ENCODE peak calls at places on chromosome 22, in five cellular contexts. G is ELF-1; N is stimulated activated CD4-positive, alpha-beta T cell treated with anti-CD3 and anti-CD28 coated beads, TNF-alpha, amount 100 ng/mL, for 24 hours; B is lung; M is NCI-H1105. R is an unnamed sample.

GRCh38 chr22:49299821-49300231 is 527.8 kb downstream of the BRD1 start:
- DNase-seq in B (no peak), G (no peak), N (no peak), M (no peak), R (peak; percentile 6)

GRCh38 chr22:41181349-41182241 is 23.5 kb upstream of the L3MBTL2 start:
- DNase-seq in M (no peak), N (no peak), B (no peak), G (peak; percentile 78), R (no peak)

GRCh38 chr22:48715511-48715910 is 1112.2 kb downstream of the BRD1 start:
- DNase-seq in N (no peak), B (no peak), G (no peak), M (no peak), R (no peak)

GRCh38 chr22:35649026-35649553 is 844 bp downstream of the APOL6 start:
- DNase-seq in N (no peak), B (no peak), G (no peak), M (no peak), R (no peak)

GRCh38 chr22:49602481-49602880 is 225.2 kb downstream of the BRD1 start:
- DNase-seq in M (no peak), G (no peak), B (no peak), N (no peak), R (no peak)

GRCh38 chr22:36193577-36193976 is 8.0 kb downstream of the APOL4 start:
- DNase-seq in B (no peak), M (no peak), N (no peak), G (no peak), R (no peak)

GRCh38 chr22:44540756-44541670 is 43.0 kb upstream of the RTL6 start:
- DNase-seq in G (no peak), M (no peak), B (no peak), N (no peak), R (no peak)

GRCh38 chr22:20271114-20271994 is 3.2 kb upstream of the RTN4R start:
- DNase-seq in B (no peak), N (no peak), M (no peak), G (no peak), R (no peak)

GRCh38 chr22:26428515-26429457 is at the start of gene ASPHD2:
- DNase-seq in N (peak; percentile 63), B (peak; percentile 52), M (peak; percentile 74), G (peak; percentile 60), R (peak; percentile 62)

GRCh38 chr22:35966314-35967045 is 62.1 kb downstream of the RBFOX2 start:
- DNase-seq in G (no peak), N (no peak), M (no peak), B (no peak), R (no peak)

GRCh38 chr22:44538071-44538470 is 40.0 kb upstream of the RTL6 start:
- DNase-seq in N (no peak), B (no peak), M (no peak), G (peak; percentile 18), R (no peak)

GRCh38 chr22:35381424-35381772 is 502 bp downstream of the HMOX1 start:
- DNase-seq in M (no peak), G (no peak), N (no peak), B (no peak), R (no peak)

GRCh38 chr22:34105461-34106062 is 185.3 kb upstream of the LARGE1 start:
- DNase-seq in N (no peak), M (peak; percentile 65), B (peak; percentile 40), G (peak; percentile 71), R (peak; percentile 56)

GRCh38 chr22:44483878-44484277 is 14.2 kb downstream of the RTL6 start:
- DNase-seq in M (no peak), B (no peak), G (no peak), N (no peak), R (no peak)

GRCh38 chr22:26502688-26503561 is 9.3 kb downstream of the TFIP11 start:
- DNase-seq in N (no peak), B (no peak), M (peak; percentile 20), G (peak; percentile 82), R (peak; percentile 29)

GRCh38 chr22:24950272-24950902 is 2.1 kb upstream of the KIAA1671 start:
- DNase-seq in N (no peak), B (no peak), G (peak; percentile 84), M (peak; percentile 27), R (no peak)

GRCh38 chr22:41672780-41673509 is 15.7 kb downstream of the SNU13 start:
- DNase-seq in G (no peak), M (no peak), N (no peak), B (no peak), R (no peak)

GRCh38 chr22:19877626-19878339 is 23.1 kb upstream of the GNB1L start:
- DNase-seq in G (peak; percentile 11), N (no peak), M (no peak), B (no peak), R (no peak)

GRCh38 chr22:45543243-45543642 is 40.6 kb downstream of the FBLN1 start:
- DNase-seq in G (no peak), M (no peak), N (no peak), B (no peak), R (no peak)

GRCh38 chr22:26169312-26170111 is at the start of gene SEZ6L:
- DNase-seq in M (peak; percentile 47), N (no peak), G (peak; percentile 6), B (no peak), R (no peak)

GRCh38 chr22:50475652-50476002 is 792 bp upstream of the SBF1 start:
- DNase-seq in N (no peak), M (no peak), G (no peak), B (no peak), R (no peak)

GRCh38 chr22:38070250-38070921 is 13.2 kb downstream of the PICK1 start:
- DNase-seq in B (no peak), G (no peak), M (no peak), N (no peak), R (no peak)

GRCh38 chr22:29914165-29914564 is 31.2 kb downstream of the MTMR3 start:
- DNase-seq in B (no peak), N (no peak), G (no peak), M (no peak), R (no peak)

GRCh38 chr22:19755145-19755710 is 5.3 kb upstream of the TBX1 start:
- DNase-seq in N (no peak), G (no peak), B (no peak), M (no peak), R (no peak)